ENCODE peak calls at places on chromosome 22, in four cellular contexts. One of them, this sample, is unnamed.
A peak's percentile ranks its signal among the peaks of the same experiment; 100 is the strongest.

GRCh38 chr22:33076368-33076767 is 18.2 kb upstream of the SYN3 start:
- DNase-seq in HepG2: no peak
- DNase-seq in GM12878: no peak
- DNase-seq in K562: no peak
- DNase-seq in this sample: peak; percentile 7

GRCh38 chr22:17787159-17788022 is 13.1 kb upstream of the BID start:
- DNase-seq in HepG2: no peak
- DNase-seq in GM12878: no peak
- DNase-seq in K562: no peak
- DNase-seq in this sample: no peak

GRCh38 chr22:37218399-37218770 is 6.1 kb upstream of the SSTR3 start:
- DNase-seq in HepG2: no peak
- DNase-seq in GM12878: no peak
- DNase-seq in K562: no peak
- DNase-seq in this sample: no peak

GRCh38 chr22:19180234-19180633 is 1.7 kb upstream of the SLC25A1 start:
- DNase-seq in HepG2: no peak
- DNase-seq in GM12878: no peak
- DNase-seq in K562: no peak
- DNase-seq in this sample: no peak

GRCh38 chr22:20777420-20778177 is 3.7 kb downstream of the SERPIND1 start:
- DNase-seq in HepG2: peak; percentile 99
- DNase-seq in GM12878: no peak
- DNase-seq in K562: peak; percentile 99
- DNase-seq in this sample: peak; percentile 94

GRCh38 chr22:17159504-17159951 is 451 bp upstream of the HDHD5 start:
- DNase-seq in HepG2: no peak
- DNase-seq in GM12878: no peak
- DNase-seq in K562: no peak
- DNase-seq in this sample: peak; percentile 47

GRCh38 chr22:25484498-25484897 is 80.0 kb upstream of the GRK3 start:
- DNase-seq in HepG2: no peak
- DNase-seq in GM12878: no peak
- DNase-seq in K562: no peak
- DNase-seq in this sample: no peak

GRCh38 chr22:50447576-50448551 is 27.0 kb downstream of the SBF1 start:
- DNase-seq in HepG2: no peak
- DNase-seq in GM12878: no peak
- DNase-seq in K562: no peak
- DNase-seq in this sample: no peak

GRCh38 chr22:24594569-24595120 is 1.8 kb upstream of the LRRC75B start:
- DNase-seq in HepG2: no peak
- DNase-seq in GM12878: no peak
- DNase-seq in K562: no peak
- DNase-seq in this sample: no peak

GRCh38 chr22:23685205-23685784 is 5.5 kb upstream of the RGL4 start:
- DNase-seq in HepG2: no peak
- DNase-seq in GM12878: no peak
- DNase-seq in K562: peak; percentile 24
- DNase-seq in this sample: peak; percentile 33

GRCh38 chr22:40084246-40084645 is 89.5 kb downstream of the FAM83F start:
- DNase-seq in HepG2: no peak
- DNase-seq in GM12878: no peak
- DNase-seq in K562: no peak
- DNase-seq in this sample: no peak

GRCh38 chr22:39994046-39994565 is 648 bp upstream of the FAM83F start:
- DNase-seq in HepG2: no peak
- DNase-seq in GM12878: no peak
- DNase-seq in K562: peak; percentile 62
- DNase-seq in this sample: peak; percentile 25

GRCh38 chr22:40044102-40044869 is 49.5 kb downstream of the FAM83F start:
- DNase-seq in HepG2: peak; percentile 98
- DNase-seq in GM12878: peak; percentile 99
- DNase-seq in K562: peak; percentile 99
- DNase-seq in this sample: peak; percentile 99

GRCh38 chr22:34814260-34814659 is 251.7 kb upstream of the ISX start:
- DNase-seq in HepG2: peak; percentile 10
- DNase-seq in GM12878: no peak
- DNase-seq in K562: no peak
- DNase-seq in this sample: no peak

GRCh38 chr22:19886605-19887250 is 32.1 kb upstream of the GNB1L start:
- DNase-seq in HepG2: no peak
- DNase-seq in GM12878: no peak
- DNase-seq in K562: no peak
- DNase-seq in this sample: peak; percentile 61

GRCh38 chr22:18032455-18033101 is 8.2 kb upstream of the MICAL3 start:
- DNase-seq in HepG2: no peak
- DNase-seq in GM12878: no peak
- DNase-seq in K562: no peak
- DNase-seq in this sample: peak; percentile 83

GRCh38 chr22:37401401-37401859 is 25.8 kb downstream of the ELFN2 start:
- DNase-seq in HepG2: no peak
- DNase-seq in GM12878: no peak
- DNase-seq in K562: no peak
- DNase-seq in this sample: peak; percentile 23

GRCh38 chr22:26444777-26445176 is 15.7 kb downstream of the ASPHD2 start:
- DNase-seq in HepG2: no peak
- DNase-seq in GM12878: no peak
- DNase-seq in K562: no peak
- DNase-seq in this sample: no peak

GRCh38 chr22:19942071-19942885 is 660 bp upstream of the TXNRD2 start:
- DNase-seq in HepG2: no peak
- DNase-seq in GM12878: no peak
- DNase-seq in K562: peak; percentile 85
- DNase-seq in this sample: peak; percentile 69

GRCh38 chr22:36285545-36285944 is 32.6 kb downstream of the APOL1 start:
- DNase-seq in HepG2: no peak
- DNase-seq in GM12878: no peak
- DNase-seq in K562: no peak
- DNase-seq in this sample: no peak

GRCh38 chr22:38228873-38229740 is 27.3 kb downstream of the MAFF start:
- DNase-seq in HepG2: peak; percentile 54
- DNase-seq in GM12878: no peak
- DNase-seq in K562: no peak
- DNase-seq in this sample: peak; percentile 57

GRCh38 chr22:38110008-38110862 is at the start of gene BAIAP2L2:
- DNase-seq in HepG2: peak; percentile 79
- DNase-seq in GM12878: no peak
- DNase-seq in K562: no peak
- DNase-seq in this sample: no peak

GRCh38 chr22:38304526-38304925 is 12.7 kb downstream of the CSNK1E start:
- DNase-seq in HepG2: no peak
- DNase-seq in GM12878: no peak
- DNase-seq in K562: no peak
- DNase-seq in this sample: no peak

GRCh38 chr22:41598081-41598480 is 8.4 kb upstream of the PMM1 start:
- DNase-seq in HepG2: no peak
- DNase-seq in GM12878: no peak
- DNase-seq in K562: no peak
- DNase-seq in this sample: peak; percentile 88

GRCh38 chr22:23829845-23830372 is 8.9 kb downstream of the DERL3 start:
- DNase-seq in HepG2: no peak
- DNase-seq in GM12878: no peak
- DNase-seq in K562: no peak
- DNase-seq in this sample: peak; percentile 92

GRCh38 chr22:44728761-44729261 is 23.6 kb upstream of the ARHGAP8 start:
- DNase-seq in HepG2: no peak
- DNase-seq in GM12878: no peak
- DNase-seq in K562: no peak
- DNase-seq in this sample: no peak
- H3K27me3 ChIP-seq in HepG2: no peaks in the 10 kb centered on the region
- H3K27me3 ChIP-seq in GM12878: no peaks in the 10 kb centered on the region
- H3K27me3 ChIP-seq in K562: no peaks in the 10 kb centered on the region
- H3K27me3 ChIP-seq in this sample: no peaks in the 10 kb centered on the region

DNA sequence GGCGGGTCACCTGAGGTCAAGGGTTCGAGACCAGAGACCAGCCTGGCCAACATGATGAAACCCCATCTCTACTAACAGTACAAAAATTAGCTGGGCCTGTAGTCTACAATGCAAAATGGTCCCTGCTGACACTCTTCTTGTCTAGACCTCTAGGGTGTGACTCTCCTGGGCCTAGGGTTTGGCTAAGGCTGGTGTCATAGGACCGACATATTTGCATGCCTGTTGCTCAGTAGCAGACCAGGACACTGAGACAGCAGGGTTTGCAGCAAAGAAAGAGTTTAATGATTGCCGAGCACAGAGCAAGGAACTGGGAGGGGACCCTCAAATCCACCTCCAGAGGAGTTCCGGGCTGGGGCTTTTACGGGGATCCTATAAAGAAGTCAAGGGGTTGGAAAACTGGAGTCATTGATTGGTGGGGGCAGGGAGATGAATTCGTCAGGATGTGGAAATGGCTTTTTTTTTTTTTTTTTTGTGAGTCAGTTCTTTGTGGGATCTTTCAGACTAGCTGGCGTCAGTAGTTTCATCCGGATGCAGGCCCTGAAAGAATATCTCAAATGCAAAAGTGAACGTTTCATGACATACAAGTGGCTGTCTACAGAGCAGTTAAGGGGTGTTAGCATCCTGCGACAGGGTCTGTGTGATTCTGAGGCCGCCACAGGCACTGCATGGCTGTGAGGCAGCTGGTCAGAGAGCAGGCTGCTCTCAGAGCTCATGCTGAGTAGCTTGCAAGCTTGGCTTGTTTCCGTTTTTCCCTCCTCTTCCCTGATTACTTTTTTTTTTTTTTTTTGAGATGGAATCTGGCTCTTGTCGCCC is 27.2 kb upstream of the A4GALT start:
- DNase-seq in HepG2: peak; percentile 74
- DNase-seq in GM12878: no peak
- DNase-seq in K562: no peak
- DNase-seq in this sample: peak; percentile 76
- TF ChIP-seq BHLHE40 in HepG2: no peak
- TF ChIP-seq BHLHE40 in GM12878: no peak
- TF ChIP-seq BHLHE40 in K562: no peak
- TF ChIP-seq BHLHE40 in this sample: no peak

GRCh38 chr22:22022255-22022840 is 39.8 kb upstream of the TOP3B start:
- DNase-seq in HepG2: no peak
- DNase-seq in GM12878: no peak
- DNase-seq in K562: peak; percentile 57
- DNase-seq in this sample: no peak
- H3K27me3 ChIP-seq in HepG2: no peaks in the 10 kb centered on the region
- H3K27me3 ChIP-seq in GM12878: no peaks in the 10 kb centered on the region
- H3K27me3 ChIP-seq in K562: peaks cover 37% of the 10 kb centered on the region
- H3K27me3 ChIP-seq in this sample: no peaks in the 10 kb centered on the region

GRCh38 chr22:49301398-49302149 is 526.1 kb downstream of the BRD1 start:
- DNase-seq in HepG2: no peak
- DNase-seq in GM12878: no peak
- DNase-seq in K562: no peak
- DNase-seq in this sample: no peak
- TF ChIP-seq BHLHE40 in HepG2: no peak
- TF ChIP-seq BHLHE40 in GM12878: no peak
- TF ChIP-seq BHLHE40 in K562: no peak
- TF ChIP-seq BHLHE40 in this sample: no peak

DNA sequence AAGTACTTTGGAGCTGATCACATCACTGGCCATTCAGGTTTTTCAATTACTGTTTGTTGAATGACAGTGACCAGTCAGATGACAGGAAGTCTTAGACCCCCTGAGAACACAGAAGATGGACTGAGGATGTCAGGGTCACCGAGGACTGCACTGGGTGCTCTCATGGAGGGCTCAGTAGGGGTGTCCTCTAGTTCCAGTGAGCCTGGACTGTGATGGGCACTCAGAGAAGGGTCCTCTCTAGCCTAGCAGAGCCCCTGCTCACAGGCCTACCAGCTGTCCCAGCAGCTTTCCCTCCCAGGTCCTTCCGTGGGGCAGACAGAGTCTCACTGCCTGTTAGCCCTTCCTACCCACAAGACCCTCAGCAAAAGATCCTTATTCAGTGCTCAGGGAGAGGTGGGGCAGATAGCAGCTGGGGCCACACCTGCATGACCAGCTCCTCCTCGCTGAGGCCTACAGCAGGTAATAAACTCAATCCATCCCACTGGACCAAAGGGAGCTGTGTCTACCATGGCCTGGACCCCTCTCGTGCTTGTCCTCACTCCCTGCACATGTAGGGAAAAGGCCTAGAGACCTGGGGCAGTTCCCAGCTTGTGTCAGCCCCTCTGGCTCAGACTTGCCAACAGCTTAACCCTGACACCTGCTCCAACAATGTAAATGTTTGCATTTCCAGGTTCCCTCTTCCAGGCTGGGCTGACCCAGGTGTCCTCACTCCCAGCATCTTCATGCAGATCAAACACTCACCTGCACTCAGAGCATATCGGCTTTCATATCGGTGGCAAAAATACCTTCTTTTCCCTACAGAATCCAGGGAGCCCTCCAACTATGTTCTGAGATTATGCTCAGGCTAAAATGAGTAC is 25.2 kb upstream of the VPREB1 start:
- DNase-seq in HepG2: no peak
- DNase-seq in GM12878: no peak
- DNase-seq in K562: no peak
- DNase-seq in this sample: no peak
- H3K27me3 ChIP-seq in HepG2: peaks cover 2% of the 10 kb centered on the region
- H3K27me3 ChIP-seq in GM12878: no peaks in the 10 kb centered on the region
- H3K27me3 ChIP-seq in K562: peaks cover 38% of the 10 kb centered on the region
- H3K27me3 ChIP-seq in this sample: peaks cover 28% of the 10 kb centered on the region

GRCh38 chr22:46010177-46010867 is 33.4 kb upstream of the WNT7B start:
- DNase-seq in HepG2: no peak
- DNase-seq in GM12878: no peak
- DNase-seq in K562: no peak
- DNase-seq in this sample: peak; percentile 55
- TF ChIP-seq BHLHE40 in HepG2: no peak
- TF ChIP-seq BHLHE40 in GM12878: no peak
- TF ChIP-seq BHLHE40 in K562: no peak
- TF ChIP-seq BHLHE40 in this sample: no peak

This sample was measured in IMR-90.